ENCODE peak calls at places on chromosomes 16 and 17, in seven cellular contexts. B is A549, P is dorsolateral prefrontal cortex, K is breast epithelium, S is glutamatergic neuron, R is endothelial cell, E is heart right ventricle. J is an unnamed sample.

GRCh38 chr17:10605221-10605783 is 51.8 kb downstream of the MYH3 start:
- DNase-seq in B (no peak), P (no peak), K (no peak), S (no peak), R (no peak), E (no peak), J (no peak)

GRCh38 chr16:29789775-29790182 is 772 bp upstream of the KIF22 start:
- DNase-seq in B (peak), P (no peak), K (no peak), S (no peak), R (no peak), E (no peak), J (no peak)

GRCh38 chr17:14333506-14333905 is 32.6 kb downstream of the HS3ST3B1 start:
- DNase-seq in B (no peak), P (no peak), K (no peak), S (no peak), R (no peak), E (no peak), J (no peak)

GRCh38 chr17:1966274-1967086 is 58.7 kb downstream of the RTN4RL1 start:
- DNase-seq in B (no peak), P (no peak), K (no peak), S (no peak), R (no peak), E (no peak), J (no peak)

GRCh38 chr17:63998050-63998720 is at the start of gene PRR29:
- DNase-seq in B (peak), P (peak), K (peak), S (peak), R (peak), E (peak), J (no peak)

GRCh38 chr16:68737730-68738590 is 868 bp downstream of the CDH1 start:
- DNase-seq in B (peak), P (no peak), K (peak), S (peak), R (no peak), E (no peak), J (no peak)

GRCh38 chr17:29102741-29103181 is 59.8 kb downstream of the PIPOX start:
- DNase-seq in B (no peak), P (no peak), K (no peak), S (no peak), R (no peak), E (peak), J (no peak)

GRCh38 chr16:78684040-78684611 is 584.7 kb downstream of the WWOX start:
- DNase-seq in B (peak), P (no peak), K (no peak), S (no peak), R (no peak), E (peak), J (peak)

GRCh38 chr16:57367111-57367752 is 5.1 kb upstream of the CX3CL1 start:
- DNase-seq in B (no peak), P (no peak), K (peak), S (no peak), R (no peak), E (no peak), J (no peak)

GRCh38 chr17:63649813-63650212 is 27.6 kb downstream of the MAP3K3 start:
- DNase-seq in B (no peak), P (no peak), K (no peak), S (no peak), R (no peak), E (no peak), J (no peak)

GRCh38 chr16:88412766-88413165 is 30.0 kb downstream of the ZNF469 start:
- DNase-seq in B (no peak), P (no peak), K (no peak), S (no peak), R (no peak), E (no peak), J (no peak)

GRCh38 chr16:72203401-72203800 is 31.4 kb upstream of the PMFBP1 start:
- DNase-seq in B (no peak), P (no peak), K (no peak), S (no peak), R (no peak), E (peak), J (no peak)

GRCh38 chr16:21283521-21284289 is 5.6 kb upstream of the CRYM start:
- DNase-seq in B (peak), P (peak), K (no peak), S (peak), R (peak), E (peak), J (no peak)

GRCh38 chr16:2963611-2964415 is at the start of gene KREMEN2:
- DNase-seq in B (peak), P (no peak), K (no peak), S (peak), R (no peak), E (no peak), J (no peak)

GRCh38 chr17:47717261-47717697 is 15.8 kb upstream of the TBX21 start:
- DNase-seq in B (no peak), P (no peak), K (no peak), S (no peak), R (no peak), E (no peak), J (no peak)
- TF ChIP-seq CTCF in B (peak), P (peak), K (no peak), S (peak), R (no peak), E (peak), J (peak)

DNA sequence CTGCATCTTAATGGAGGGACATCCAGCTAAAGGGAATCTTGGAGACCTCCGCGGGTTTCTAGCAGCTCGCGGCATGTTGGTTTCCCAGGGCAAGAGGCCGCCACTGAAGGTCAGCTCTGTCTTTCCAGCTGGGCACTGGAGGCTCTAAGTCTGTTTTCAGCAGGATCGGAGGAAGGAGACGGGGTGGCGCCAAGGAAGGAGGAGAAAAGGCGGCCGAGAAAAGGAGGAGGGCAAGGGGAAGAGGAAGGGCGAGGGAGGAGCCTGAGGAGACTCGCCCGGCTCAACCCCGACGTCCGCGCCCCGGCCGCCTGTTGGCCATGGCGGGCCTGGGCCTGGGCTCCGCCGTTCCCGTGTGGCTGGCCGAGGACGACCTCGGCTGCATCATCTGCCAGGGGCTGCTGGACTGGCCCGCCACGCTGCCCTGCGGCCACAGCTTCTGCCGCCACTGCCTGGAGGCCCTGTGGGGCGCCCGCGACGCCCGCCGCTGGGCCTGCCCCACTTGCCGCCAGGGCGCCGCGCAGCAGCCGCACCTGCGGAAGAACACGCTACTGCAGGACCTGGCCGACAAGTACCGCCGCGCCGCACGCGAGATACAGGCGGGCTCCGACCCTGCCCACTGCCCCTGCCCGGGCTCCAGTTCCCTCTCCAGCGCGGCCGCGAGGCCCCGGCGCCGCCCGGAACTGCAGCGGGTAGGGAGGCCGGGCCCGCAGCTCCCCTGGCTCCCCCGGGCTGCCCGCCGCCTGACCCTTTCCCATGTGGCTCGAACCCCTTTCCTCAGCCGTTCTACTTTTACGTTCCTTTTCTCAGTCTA is at the start of gene RNF135:
- DNase-seq in B (peak), P (no peak), K (peak), S (peak), R (peak), E (peak), J (peak)
- TF ChIP-seq CTCF in B (no peak), P (peak), K (peak), S (peak), R (peak), E (no peak), J (peak)

DNA sequence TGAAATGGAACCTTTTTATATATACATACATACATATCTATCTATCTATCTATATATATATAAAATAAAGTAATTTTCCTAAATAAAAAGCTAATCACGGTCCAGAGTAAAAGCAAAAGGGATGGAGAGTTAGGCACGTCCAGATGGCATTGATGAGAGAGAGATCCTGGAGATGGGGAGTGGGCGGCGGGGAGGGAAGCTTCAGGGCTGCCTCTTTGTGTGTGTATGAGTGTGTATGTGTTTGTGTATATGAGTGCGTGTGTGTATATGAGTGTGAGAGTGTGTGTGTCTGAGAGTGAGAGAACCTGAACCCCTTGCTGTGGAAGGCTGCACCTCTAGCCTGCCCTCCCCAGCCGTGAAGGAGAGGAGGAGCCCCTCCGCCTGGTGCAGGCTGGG is 7.3 kb upstream of the ABCC3 start:
- DNase-seq in B (no peak), P (no peak), K (no peak), S (no peak), R (no peak), E (no peak), J (no peak)
- TF ChIP-seq CTCF in B (no peak), P (no peak), K (no peak), S (no peak), R (no peak), E (no peak), J (no peak)

DNA sequence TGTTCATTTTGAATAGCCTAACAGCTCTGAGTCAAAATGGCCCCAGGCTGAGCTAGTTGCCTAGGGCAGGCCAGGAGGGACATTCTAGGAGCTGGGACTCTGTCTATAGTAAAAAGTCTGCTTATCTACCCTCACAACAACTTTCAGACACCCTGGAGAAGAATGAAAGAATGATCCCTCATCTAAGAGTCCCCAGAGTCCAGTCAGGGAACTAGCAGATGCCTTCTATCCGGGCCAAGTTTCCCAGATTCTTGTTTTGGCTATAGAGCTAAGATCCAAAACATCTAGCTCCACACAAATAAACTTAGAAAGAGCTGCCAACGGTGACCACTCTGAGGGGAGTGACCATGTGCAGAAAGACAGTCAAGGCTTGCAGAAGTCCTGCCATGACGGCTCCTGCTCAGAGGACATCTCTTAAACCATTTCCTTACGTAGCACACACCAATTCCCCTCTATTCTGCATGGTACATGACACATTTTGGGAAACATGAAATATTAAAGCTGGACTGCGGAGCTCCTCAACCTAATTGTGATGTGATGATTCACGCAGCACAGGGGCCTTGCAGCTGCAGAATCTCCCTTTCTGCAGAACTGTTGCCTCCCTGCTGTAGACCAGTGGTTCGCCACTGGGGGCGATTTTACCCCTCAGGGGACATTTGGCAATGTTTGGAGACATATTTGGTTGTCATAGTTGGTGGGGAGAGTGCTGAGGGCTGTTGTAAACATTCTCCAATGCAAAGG is 24.2 kb downstream of the FAM20A start:
- DNase-seq in B (no peak), P (no peak), K (no peak), S (no peak), R (no peak), E (peak), J (no peak)
- TF ChIP-seq CTCF in B (no peak), P (no peak), K (no peak), S (no peak), R (no peak), E (no peak), J (no peak)

DNA sequence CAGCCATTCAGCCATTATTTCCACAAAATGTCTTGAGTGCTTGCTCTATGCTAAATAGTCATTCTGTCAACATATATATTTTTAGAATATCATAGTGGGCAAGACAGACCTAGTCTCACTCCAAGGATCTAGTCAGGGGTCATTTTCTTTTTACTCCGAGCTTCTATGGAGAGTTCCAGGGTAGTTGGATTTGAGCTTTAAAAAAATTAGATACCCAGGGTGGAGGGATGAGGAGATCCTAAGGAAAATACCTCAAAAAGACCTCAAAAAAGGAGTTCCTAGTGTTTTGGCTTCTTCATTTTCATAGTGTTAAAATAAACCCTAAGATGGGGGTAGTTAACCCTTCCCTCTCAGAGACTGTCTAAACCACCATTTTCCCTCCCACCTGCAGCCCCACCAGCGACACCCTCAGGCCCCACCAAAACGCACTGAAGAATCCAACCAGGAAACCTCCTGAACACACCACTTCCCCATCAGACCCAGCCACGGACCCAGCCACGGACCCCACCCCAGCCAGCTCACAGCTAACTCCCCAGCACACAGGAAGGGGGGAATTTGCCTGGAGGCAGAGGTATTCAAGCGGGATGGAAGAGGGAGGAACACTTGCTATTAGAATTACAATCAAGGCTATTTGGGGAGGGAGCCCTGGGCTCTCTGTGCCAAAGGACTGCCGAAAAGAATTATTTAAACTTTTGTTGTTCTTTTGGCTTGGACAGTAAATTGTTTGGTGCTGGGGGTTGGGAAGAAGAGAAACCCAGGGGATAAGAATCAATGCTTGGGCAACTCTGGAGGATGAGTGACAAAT is 2.2 kb downstream of the ETV4 start:
- DNase-seq in B (no peak), P (no peak), K (no peak), S (no peak), R (no peak), E (no peak), J (no peak)
- TF ChIP-seq CTCF in B (no peak), P (no peak), K (no peak), S (no peak), R (no peak), E (no peak), J (peak)

DNA sequence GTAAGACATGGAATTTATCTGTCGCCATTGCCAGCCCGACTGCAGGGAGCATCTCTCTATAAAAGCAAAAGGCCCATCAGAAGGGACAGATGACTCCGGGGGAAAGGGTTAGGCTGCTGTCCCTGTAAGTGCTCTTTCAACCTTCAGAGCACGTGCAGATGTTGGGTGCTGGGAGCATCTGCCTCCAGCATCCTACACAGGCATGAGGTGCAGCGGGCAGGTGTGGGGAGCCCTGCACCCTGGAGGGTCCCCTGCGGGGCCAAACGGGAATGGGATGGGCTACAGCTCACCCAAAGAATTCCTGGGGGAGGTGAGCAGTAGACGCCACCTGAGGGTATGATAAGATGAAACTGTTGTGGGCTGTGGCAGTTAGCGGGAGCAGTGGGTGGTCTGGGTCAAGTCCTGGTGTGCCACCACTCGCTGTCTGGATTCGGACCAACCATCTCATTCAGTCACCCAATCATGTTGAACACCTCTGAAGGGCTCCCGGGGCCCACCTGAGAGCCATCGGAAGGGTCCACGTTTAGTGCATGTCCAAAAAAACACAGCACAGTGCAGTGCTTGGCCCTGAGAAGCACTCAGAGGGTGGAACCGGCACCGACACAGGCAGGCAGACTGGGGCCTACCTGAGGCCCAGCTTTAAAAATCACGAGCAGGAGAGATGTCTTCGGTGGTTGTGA is 3.8 kb downstream of the SMCR8 start:
- DNase-seq in B (no peak), P (no peak), K (no peak), S (no peak), R (no peak), E (no peak), J (no peak)
- TF ChIP-seq CTCF in B (no peak), P (no peak), K (no peak), S (no peak), R (no peak), E (no peak), J (no peak)

DNA sequence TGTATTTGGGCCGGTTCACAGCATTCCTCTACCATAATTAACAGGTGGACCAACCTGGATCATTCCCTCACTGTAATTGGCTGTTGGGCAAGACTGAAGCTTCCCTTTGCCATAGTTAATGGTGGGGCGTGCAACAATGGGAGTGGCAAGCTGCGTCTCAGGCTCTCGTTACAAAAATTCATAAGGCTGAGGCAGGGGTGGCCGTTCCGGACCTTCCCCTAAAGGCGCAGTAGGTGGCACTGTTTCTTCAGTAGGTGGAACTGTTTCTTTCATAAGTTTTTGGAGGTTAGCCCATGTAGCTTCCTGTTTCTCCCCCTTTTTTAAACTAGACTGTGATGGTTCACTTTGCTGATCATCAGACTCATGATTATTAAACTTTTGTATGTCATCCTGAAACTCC is 17.0 kb upstream of the TMC5 start:
- DNase-seq in B (no peak), P (no peak), K (no peak), S (no peak), R (no peak), E (no peak), J (no peak)
- TF ChIP-seq CTCF in B (peak), P (no peak), K (no peak), S (no peak), R (no peak), E (no peak), J (no peak)

GRCh38 chr17:45286286-45286685 is 24.4 kb upstream of the SPATA32 start:
- DNase-seq in B (no peak), P (no peak), K (no peak), S (no peak), R (no peak), E (no peak), J (no peak)

GRCh38 chr17:45288825-45289224 is 26.9 kb upstream of the SPATA32 start:
- DNase-seq in B (no peak), P (no peak), K (no peak), S (no peak), R (no peak), E (peak), J (peak)

GRCh38 chr17:45290269-45290765 is 26.5 kb downstream of the MAP3K14 start:
- DNase-seq in B (no peak), P (no peak), K (no peak), S (no peak), R (no peak), E (no peak), J (no peak)

GRCh38 chr17:45289316-45290268 is 27.2 kb downstream of the MAP3K14 start:
- DNase-seq in B (no peak), P (no peak), K (no peak), S (no peak), R (no peak), E (no peak), J (no peak)

DNA sequence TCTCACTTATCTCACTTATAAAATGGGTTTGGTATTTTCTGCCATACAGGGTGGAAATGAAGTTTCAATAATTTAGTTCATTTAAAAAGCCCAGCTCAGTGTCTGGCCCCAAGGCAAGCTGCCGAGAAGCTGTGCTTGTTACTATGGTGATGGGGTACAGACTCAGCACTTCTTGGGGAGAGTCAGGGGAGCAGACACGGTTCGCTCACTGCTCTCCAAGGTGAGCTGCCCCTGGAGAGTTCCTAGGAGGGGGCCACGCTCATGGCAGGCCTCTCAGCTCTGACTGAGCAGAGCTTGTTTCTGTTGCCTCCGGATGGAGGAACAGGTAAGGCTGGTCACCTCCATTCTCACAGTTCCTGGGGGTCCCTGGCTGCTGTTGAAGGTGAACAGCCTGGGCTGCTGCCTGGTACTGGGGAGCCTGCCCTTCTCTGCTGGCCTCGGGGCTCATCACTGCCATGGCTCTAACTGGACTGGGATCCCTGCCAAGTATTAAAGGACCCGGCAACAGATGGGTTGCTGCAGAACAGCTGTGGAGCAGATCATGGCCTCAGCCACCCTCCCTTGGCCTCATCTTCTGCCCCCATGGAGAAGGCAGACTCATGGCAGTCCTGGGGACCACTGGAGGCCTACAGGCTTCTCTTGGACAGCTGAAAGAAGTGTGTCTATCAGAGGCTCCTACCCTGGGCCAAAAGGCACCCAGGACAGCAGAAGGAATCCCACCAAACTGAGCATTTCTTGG is 25.8 kb upstream of the SPATA32 start:
- DNase-seq in B (no peak), P (no peak), K (no peak), S (no peak), R (no peak), E (no peak), J (no peak)
- TF ChIP-seq CTCF in B (no peak), P (no peak), K (no peak), S (no peak), R (no peak), E (no peak), J (no peak)